ENCODE peak calls at places on chromosomes 13 and 19, in four cellular contexts. I, O, S and B are unnamed samples.

GRCh38 chr19:40284501-40285352 is at the start of gene AKT2:
- DNase-seq in I (peak), O (peak), S (peak), B (no peak)

GRCh38 chr19:42280761-42281174 is 11.7 kb downstream of the CIC start:
- DNase-seq in I (peak), O (no peak), S (peak), B (no peak)

GRCh38 chr13:23771966-23772365 is 117.2 kb downstream of the MIPEP start:
- DNase-seq in I (no peak), O (no peak), S (peak), B (peak)

GRCh38 chr19:45097450-45097775 is 4.4 kb downstream of the PPP1R37 start:
- DNase-seq in I (no peak), O (no peak), S (no peak), B (no peak)

GRCh38 chr19:971795-972194 is 12.3 kb upstream of the WDR18 start:
- DNase-seq in I (no peak), O (no peak), S (no peak), B (no peak)

GRCh38 chr13:80778302-80778701 is 437.4 kb upstream of the SPRY2 start:
- DNase-seq in I (no peak), O (no peak), S (no peak), B (peak)

GRCh38 chr19:55461974-55462628 is 659 bp upstream of the ISOC2 start:
- DNase-seq in I (no peak), O (no peak), S (peak), B (peak)

GRCh38 chr13:112842343-112842856 is 126.6 kb upstream of the MCF2L start:
- DNase-seq in I (peak), O (no peak), S (no peak), B (no peak)

GRCh38 chr13:41981961-41982723 is 21.2 kb upstream of the VWA8 start:
- DNase-seq in I (no peak), O (no peak), S (peak), B (peak)

GRCh38 chr13:55244991-55245644 is 1895.6 kb upstream of the PRR20A start:
- DNase-seq in I (no peak), O (no peak), S (no peak), B (peak)

GRCh38 chr13:50780201-50781015 is 63.1 kb downstream of the DLEU7 start:
- DNase-seq in I (no peak), O (no peak), S (no peak), B (no peak)

GRCh38 chr13:72973234-72973633 is 85.6 kb upstream of the KLF5 start:
- DNase-seq in I (no peak), O (no peak), S (no peak), B (no peak)

GRCh38 chr19:48844472-48844871 is 8.2 kb upstream of the HSD17B14 start:
- DNase-seq in I (peak), O (peak), S (peak), B (peak)

GRCh38 chr13:51502206-51502651 is 49.4 kb upstream of the INTS6 start:
- DNase-seq in I (peak), O (no peak), S (peak), B (peak)

GRCh38 chr19:3585301-3586123 is at the start of gene GIPC3:
- DNase-seq in I (peak), O (no peak), S (no peak), B (no peak)
- H3K4me3 ChIP-seq in I (no peak), O (peak), S (no peak), B (no peak)

DNA sequence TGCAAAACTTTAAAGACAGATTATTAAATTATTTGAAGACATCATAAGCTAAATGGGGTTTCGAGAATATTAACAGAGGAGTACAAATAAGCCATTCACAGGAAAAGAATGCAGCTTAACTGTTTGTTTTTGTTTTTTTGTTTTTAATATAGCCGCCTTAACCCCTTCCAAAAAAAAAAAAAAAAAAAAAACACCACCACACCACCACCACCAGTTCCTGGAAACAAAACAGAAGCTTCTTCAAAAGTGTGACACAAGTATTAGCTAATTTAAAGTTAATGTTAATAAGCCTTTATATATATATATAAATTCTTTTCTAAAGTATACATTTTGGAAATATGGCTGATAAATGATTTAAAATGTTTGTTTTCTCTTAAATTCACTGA is 1.3 kb downstream of the RAP2A start:
- DNase-seq in I (no peak), O (no peak), S (no peak), B (no peak)
- H3K4me3 ChIP-seq in I (peak), O (peak), S (peak), B (peak)

DNA sequence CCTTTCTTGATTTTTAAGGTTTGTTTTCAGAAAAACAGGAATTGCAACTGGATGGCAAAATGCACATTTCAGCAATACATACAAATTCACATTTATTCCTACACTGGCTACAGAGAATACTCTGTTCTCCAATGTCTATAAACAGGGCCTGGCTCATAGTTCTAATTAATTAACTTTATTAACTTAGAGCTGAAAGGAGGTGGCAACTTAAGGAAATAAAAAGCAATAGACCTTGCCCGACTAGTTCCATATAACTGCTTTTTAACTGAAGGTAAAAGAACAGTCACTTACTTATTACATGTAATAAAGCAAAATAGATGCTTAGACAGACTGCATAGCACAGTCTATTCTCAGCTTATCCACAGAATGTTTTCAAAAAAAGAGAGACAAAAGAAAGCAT is 498.5 kb downstream of the DIAPH3 start:
- DNase-seq in I (no peak), O (no peak), S (no peak), B (no peak)
- H3K4me3 ChIP-seq in I (no peak), O (no peak), S (no peak), B (no peak)

DNA sequence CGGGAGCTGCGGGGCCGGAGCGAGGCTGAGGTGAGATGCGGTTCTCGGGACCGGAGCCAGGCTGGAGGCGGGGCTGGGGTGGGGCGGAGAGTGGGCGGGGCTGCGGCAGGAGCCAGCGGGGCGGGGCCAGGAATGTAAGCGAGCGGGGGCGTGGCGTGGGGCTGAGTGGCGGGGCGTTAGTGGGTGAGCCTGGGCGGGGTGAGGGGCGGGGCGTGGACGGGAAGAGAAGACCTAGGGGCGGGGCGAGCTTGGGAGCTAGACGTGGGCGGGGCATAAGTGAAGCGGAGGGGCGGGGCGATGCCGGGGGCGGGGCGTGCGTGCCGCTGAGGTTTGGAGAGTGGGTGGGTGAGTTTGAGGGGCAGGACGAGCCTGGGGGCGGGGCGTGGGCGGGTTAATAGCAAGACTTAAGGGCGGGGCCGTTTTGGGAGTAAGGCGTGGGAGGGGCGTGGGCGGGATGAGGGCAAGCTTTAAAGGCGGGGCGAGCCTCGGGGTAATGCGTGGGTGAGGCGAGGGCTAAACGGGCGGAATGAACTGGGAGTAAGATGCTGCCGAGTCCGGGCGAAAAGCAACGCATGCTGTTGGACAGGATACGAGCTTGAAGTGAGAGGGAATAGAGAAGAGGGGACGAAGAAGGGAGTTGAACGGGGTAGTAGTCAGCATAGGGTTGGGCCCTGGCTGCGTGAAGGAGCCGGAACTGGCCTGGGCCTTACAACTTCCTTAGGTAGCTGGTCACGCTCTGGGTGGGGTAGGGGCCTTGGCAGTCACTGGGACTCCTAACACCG is 573 bp downstream of the SNAPC2 start:
- DNase-seq in I (peak), O (peak), S (peak), B (peak)
- H3K4me3 ChIP-seq in I (peak), O (peak), S (peak), B (peak)

DNA sequence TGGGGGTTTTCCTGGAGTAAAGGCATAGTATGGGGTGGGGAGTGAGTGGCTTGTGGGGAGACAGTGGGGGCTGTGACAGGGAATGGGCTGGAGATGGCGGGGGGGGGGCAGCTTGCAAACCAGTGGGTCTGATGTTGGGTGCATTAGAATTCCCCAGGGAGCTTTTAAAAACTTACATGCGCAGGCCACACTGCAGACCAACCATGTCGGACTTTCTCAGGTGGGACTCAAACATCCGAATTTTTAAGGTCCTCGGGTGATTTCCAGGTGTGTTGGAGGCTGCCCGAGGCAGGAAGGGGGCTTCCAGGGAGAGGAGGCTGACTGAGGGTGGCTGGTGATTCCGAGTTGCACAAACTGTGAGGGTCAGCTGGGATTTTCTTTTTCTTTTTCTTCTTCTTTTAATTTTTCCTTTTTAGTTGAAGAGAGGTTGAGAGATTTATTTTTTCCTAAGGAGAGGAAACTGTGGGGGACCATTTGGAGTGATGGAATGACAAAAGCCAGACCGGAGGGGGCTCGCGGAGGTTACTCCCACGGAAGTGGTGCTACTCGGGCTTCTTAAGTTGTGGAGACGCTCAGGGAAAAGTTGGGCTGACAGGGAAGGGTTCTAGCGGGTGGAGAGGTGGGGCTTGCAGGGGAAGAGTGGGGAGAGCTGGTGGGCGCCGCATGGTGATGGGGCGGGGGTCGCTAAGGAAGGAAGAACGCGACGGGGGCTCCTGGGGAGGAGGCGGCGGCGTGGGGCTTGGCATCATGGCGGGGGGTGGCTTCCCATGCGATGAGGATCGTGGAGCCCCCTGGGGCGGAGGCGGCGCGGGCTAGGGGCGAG is 1.0 kb upstream of the CACNG8 start:
- DNase-seq in I (peak), O (no peak), S (no peak), B (no peak)
- H3K4me3 ChIP-seq in I (no peak), O (peak), S (no peak), B (no peak)

GRCh38 chr13:98509271-98510155 is 67.4 kb downstream of the STK24 start:
- DNase-seq in I (peak), O (peak), S (peak), B (peak)
- H3K4me3 ChIP-seq in I (no peak), O (no peak), S (peak), B (no peak)

GRCh38 chr19:51722492-51722891 is 1.3 kb downstream of the HAS1 start:
- DNase-seq in I (no peak), O (no peak), S (no peak), B (no peak)

GRCh38 chr19:51724543-51724942 is 752 bp upstream of the HAS1 start:
- DNase-seq in I (peak), O (no peak), S (peak), B (peak)

GRCh38 chr19:51719251-51719901 is 4.4 kb downstream of the HAS1 start:
- DNase-seq in I (peak), O (no peak), S (no peak), B (no peak)

GRCh38 chr19:51726049-51726448 is 2.3 kb upstream of the HAS1 start:
- DNase-seq in I (peak), O (no peak), S (peak), B (peak)

DNA sequence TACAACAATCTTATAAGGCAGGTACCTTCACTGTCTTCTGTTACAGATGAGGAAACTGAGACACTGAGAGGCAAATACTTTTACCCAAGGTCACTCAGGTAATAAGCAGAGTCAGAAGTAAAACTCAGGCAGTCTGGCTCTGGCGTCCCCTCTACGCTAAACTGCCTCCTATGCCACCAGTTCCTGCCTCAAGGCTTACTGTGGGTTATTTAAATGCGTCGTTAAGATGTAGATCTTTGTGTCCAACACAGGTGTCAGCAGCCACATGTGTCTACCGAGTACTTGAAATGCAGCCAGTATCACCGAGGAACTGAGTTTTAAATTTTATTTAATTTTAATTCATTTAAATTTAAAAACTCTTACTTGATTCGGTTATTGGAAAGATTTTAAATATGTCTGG is 1.9 kb downstream of the HAS1 start:
- DNase-seq in I (no peak), O (no peak), S (no peak), B (no peak)
- H3K4me3 ChIP-seq in I (peak), O (no peak), S (no peak), B (no peak)